ENCODE peak calls at places on chromosome 19, in four cellular contexts. One of them, this sample, is unnamed.

GRCh38 chr19:10717054-10717355 is 874 bp upstream of the DNM2 start:
- DNase-seq in psoas muscle: no peak
- DNase-seq in transverse colon: no peak
- DNase-seq in thoracic aorta: no peak
- DNase-seq in this sample: no peak

GRCh38 chr19:41433171-41433570 is 6.0 kb upstream of the B3GNT8 start:
- DNase-seq in psoas muscle: no peak
- DNase-seq in transverse colon: no peak
- DNase-seq in thoracic aorta: no peak
- DNase-seq in this sample: no peak

GRCh38 chr19:35724560-35724959 is 6.8 kb downstream of the KMT2B start:
- DNase-seq in psoas muscle: no peak
- DNase-seq in transverse colon: no peak
- DNase-seq in thoracic aorta: no peak
- DNase-seq in this sample: no peak

GRCh38 chr19:1049106-1049505 is 9.2 kb downstream of the ABCA7 start:
- DNase-seq in psoas muscle: no peak
- DNase-seq in transverse colon: no peak
- DNase-seq in thoracic aorta: no peak
- DNase-seq in this sample: no peak

GRCh38 chr19:2260341-2260751 is 4.1 kb upstream of the JSRP1 start:
- DNase-seq in psoas muscle: no peak
- DNase-seq in transverse colon: peak; percentile 46
- DNase-seq in thoracic aorta: no peak
- DNase-seq in this sample: no peak

GRCh38 chr19:29978139-29978538 is 36.1 kb downstream of the URI1 start:
- DNase-seq in psoas muscle: no peak
- DNase-seq in transverse colon: no peak
- DNase-seq in thoracic aorta: no peak
- DNase-seq in this sample: no peak

GRCh38 chr19:3516675-3517207 is 10.6 kb downstream of the FZR1 start:
- DNase-seq in psoas muscle: no peak
- DNase-seq in transverse colon: peak; percentile 58
- DNase-seq in thoracic aorta: no peak
- DNase-seq in this sample: peak; percentile 81

GRCh38 chr19:4130635-4131438 is 6.9 kb upstream of the MAP2K2 start:
- DNase-seq in psoas muscle: no peak
- DNase-seq in transverse colon: peak; percentile 39
- DNase-seq in thoracic aorta: no peak
- DNase-seq in this sample: no peak

GRCh38 chr19:44540736-44541135 is 11.3 kb upstream of the CEACAM20 start:
- DNase-seq in psoas muscle: no peak
- DNase-seq in transverse colon: no peak
- DNase-seq in thoracic aorta: no peak
- DNase-seq in this sample: no peak

GRCh38 chr19:16045171-16045570 is 31.1 kb upstream of the TPM4 start:
- DNase-seq in psoas muscle: no peak
- DNase-seq in transverse colon: no peak
- DNase-seq in thoracic aorta: no peak
- DNase-seq in this sample: no peak

GRCh38 chr19:1513492-1514294 is 874 bp upstream of the ADAMTSL5 start:
- DNase-seq in psoas muscle: peak; percentile 63
- DNase-seq in transverse colon: peak; percentile 69
- DNase-seq in thoracic aorta: no peak
- DNase-seq in this sample: no peak

GRCh38 chr19:53977429-53977990 is 13.9 kb upstream of the CACNG6 start:
- DNase-seq in psoas muscle: peak; percentile 73
- DNase-seq in transverse colon: peak; percentile 70
- DNase-seq in thoracic aorta: peak; percentile 62
- DNase-seq in this sample: peak; percentile 46

GRCh38 chr19:419721-420515 is 11.0 kb upstream of the C2CD4C start:
- DNase-seq in psoas muscle: no peak
- DNase-seq in transverse colon: no peak
- DNase-seq in thoracic aorta: no peak
- DNase-seq in this sample: no peak

GRCh38 chr19:1068111-1069001 is 1.4 kb downstream of the ARHGAP45 start:
- DNase-seq in psoas muscle: peak; percentile 42
- DNase-seq in transverse colon: peak; percentile 66
- DNase-seq in thoracic aorta: no peak
- DNase-seq in this sample: peak; percentile 88

GRCh38 chr19:43532571-43532961 is 422 bp upstream of the ZNF575 start:
- DNase-seq in psoas muscle: no peak
- DNase-seq in transverse colon: peak; percentile 82
- DNase-seq in thoracic aorta: no peak
- DNase-seq in this sample: no peak

GRCh38 chr19:10230904-10231623 is at the start of gene S1PR2:
- DNase-seq in psoas muscle: peak; percentile 87
- DNase-seq in transverse colon: peak; percentile 82
- DNase-seq in thoracic aorta: no peak
- DNase-seq in this sample: peak; percentile 62

GRCh38 chr19:39111593-39112199 is 13.9 kb upstream of the PAK4 start:
- DNase-seq in psoas muscle: no peak
- DNase-seq in transverse colon: no peak
- DNase-seq in thoracic aorta: no peak
- DNase-seq in this sample: no peak

GRCh38 chr19:739998-740715 is 10.8 kb upstream of the MISP start:
- DNase-seq in psoas muscle: no peak
- DNase-seq in transverse colon: no peak
- DNase-seq in thoracic aorta: no peak
- DNase-seq in this sample: no peak

GRCh38 chr19:43872547-43873336 is 45.6 kb downstream of the ZNF283 start:
- DNase-seq in psoas muscle: no peak
- DNase-seq in transverse colon: no peak
- DNase-seq in thoracic aorta: no peak
- DNase-seq in this sample: no peak

GRCh38 chr19:31261019-31261595 is 88.1 kb downstream of the TSHZ3 start:
- DNase-seq in psoas muscle: no peak
- DNase-seq in transverse colon: no peak
- DNase-seq in thoracic aorta: no peak
- DNase-seq in this sample: no peak

GRCh38 chr19:31264379-31264778 is 84.9 kb downstream of the TSHZ3 start:
- DNase-seq in psoas muscle: no peak
- DNase-seq in transverse colon: no peak
- DNase-seq in thoracic aorta: no peak
- DNase-seq in this sample: no peak

GRCh38 chr19:31262673-31263308 is 86.4 kb downstream of the TSHZ3 start:
- DNase-seq in psoas muscle: no peak
- DNase-seq in transverse colon: no peak
- DNase-seq in thoracic aorta: no peak
- DNase-seq in this sample: no peak

GRCh38 chr19:31261651-31262331 is 87.4 kb downstream of the TSHZ3 start:
- DNase-seq in psoas muscle: no peak
- DNase-seq in transverse colon: no peak
- DNase-seq in thoracic aorta: no peak
- DNase-seq in this sample: no peak

GRCh38 chr19:31263317-31263716 is 85.9 kb downstream of the TSHZ3 start:
- DNase-seq in psoas muscle: no peak
- DNase-seq in transverse colon: no peak
- DNase-seq in thoracic aorta: no peak
- DNase-seq in this sample: no peak
- H3K27ac ChIP-seq in psoas muscle: no peak overlapping the region
- H3K27ac ChIP-seq in transverse colon: no peak overlapping the region
- H3K27ac ChIP-seq in thoracic aorta: no peak overlapping the region
- H3K27ac ChIP-seq in this sample: no peak overlapping the region

GRCh38 chr19:5806905-5807304 is 2.0 kb downstream of the NRTN start:
- DNase-seq in psoas muscle: no peak
- DNase-seq in transverse colon: no peak
- DNase-seq in thoracic aorta: no peak
- DNase-seq in this sample: no peak

GRCh38 chr19:5808120-5808816 is 3.4 kb downstream of the NRTN start:
- DNase-seq in psoas muscle: no peak
- DNase-seq in transverse colon: no peak
- DNase-seq in thoracic aorta: no peak
- DNase-seq in this sample: no peak

GRCh38 chr19:5809053-5809452 is 4.2 kb downstream of the NRTN start:
- DNase-seq in psoas muscle: no peak
- DNase-seq in transverse colon: no peak
- DNase-seq in thoracic aorta: no peak
- DNase-seq in this sample: no peak

GRCh38 chr19:5811117-5811516 is 6.2 kb downstream of the NRTN start:
- DNase-seq in psoas muscle: no peak
- DNase-seq in transverse colon: no peak
- DNase-seq in thoracic aorta: no peak
- DNase-seq in this sample: no peak

GRCh38 chr19:5809469-5809868 is 4.6 kb downstream of the NRTN start:
- DNase-seq in psoas muscle: no peak
- DNase-seq in transverse colon: no peak
- DNase-seq in thoracic aorta: no peak
- DNase-seq in this sample: no peak
- H3K27ac ChIP-seq in psoas muscle: no peak overlapping the region
- H3K27ac ChIP-seq in transverse colon: no peak overlapping the region
- H3K27ac ChIP-seq in thoracic aorta: no peak overlapping the region
- H3K27ac ChIP-seq in this sample: no peak overlapping the region

GRCh38 chr19:18833141-18833476 is 1.4 kb downstream of the UPF1 start:
- DNase-seq in psoas muscle: no peak
- DNase-seq in transverse colon: no peak
- DNase-seq in thoracic aorta: no peak
- DNase-seq in this sample: no peak
- H3K27ac ChIP-seq in psoas muscle: peak overlapping the region; percentile 93
- H3K27ac ChIP-seq in transverse colon: peak overlapping the region; percentile 97
- H3K27ac ChIP-seq in thoracic aorta: no peak overlapping the region
- H3K27ac ChIP-seq in this sample: peak overlapping the region; percentile 69

GRCh38 chr19:46610413-46610775 is 9.3 kb downstream of the CALM3 start:
- DNase-seq in psoas muscle: no peak
- DNase-seq in transverse colon: peak; percentile 2
- DNase-seq in thoracic aorta: no peak
- DNase-seq in this sample: no peak
- H3K27ac ChIP-seq in psoas muscle: no peak overlapping the region
- H3K27ac ChIP-seq in transverse colon: no peak overlapping the region
- H3K27ac ChIP-seq in thoracic aorta: no peak overlapping the region
- H3K27ac ChIP-seq in this sample: peak overlapping the region; percentile 23

GRCh38 chr19:28429356-28429755 is 783.6 kb downstream of the UQCRFS1 start:
- DNase-seq in psoas muscle: no peak
- DNase-seq in transverse colon: no peak
- DNase-seq in thoracic aorta: no peak
- DNase-seq in this sample: no peak
- H3K27ac ChIP-seq in psoas muscle: no peak overlapping the region
- H3K27ac ChIP-seq in transverse colon: no peak overlapping the region
- H3K27ac ChIP-seq in thoracic aorta: no peak overlapping the region
- H3K27ac ChIP-seq in this sample: no peak overlapping the region

GRCh38 chr19:8021374-8021773 is 15.9 kb upstream of the ELAVL1 start:
- DNase-seq in psoas muscle: no peak
- DNase-seq in transverse colon: no peak
- DNase-seq in thoracic aorta: no peak
- DNase-seq in this sample: no peak
- H3K27ac ChIP-seq in psoas muscle: no peak overlapping the region
- H3K27ac ChIP-seq in transverse colon: no peak overlapping the region
- H3K27ac ChIP-seq in thoracic aorta: no peak overlapping the region
- H3K27ac ChIP-seq in this sample: no peak overlapping the region

GRCh38 chr19:8577741-8578140 is 499 bp upstream of the MYO1F start:
- DNase-seq in psoas muscle: no peak
- DNase-seq in transverse colon: no peak
- DNase-seq in thoracic aorta: no peak
- DNase-seq in this sample: no peak
- H3K27ac ChIP-seq in psoas muscle: no peak overlapping the region
- H3K27ac ChIP-seq in transverse colon: peak overlapping the region; percentile 71
- H3K27ac ChIP-seq in thoracic aorta: no peak overlapping the region
- H3K27ac ChIP-seq in this sample: no peak overlapping the region